ENCODE peak calls at places on chromosome 1, in seven cellular contexts. B is kidney tubule cell, C is esophagus muscularis mucosa, O is neural progenitor cell, W is Caki2, X is brain microvascular endothelial cell, J is lower leg skin. A is an unnamed sample.

GRCh38 chr1:182556279-182556678 is 32.8 kb downstream of the RNASEL start:
- DNase-seq in B (peak), C (no peak), O (no peak), W (no peak), X (no peak), J (no peak), A (no peak)

GRCh38 chr1:199859525-199859924 is 168.0 kb upstream of the NR5A2 start:
- DNase-seq in B (peak), C (no peak), O (no peak), W (no peak), X (peak), J (no peak), A (no peak)

GRCh38 chr1:170134126-170134525 is 11.6 kb upstream of the NTMT2 start:
- DNase-seq in B (no peak), C (no peak), O (no peak), W (no peak), X (no peak), J (no peak), A (no peak)

GRCh38 chr1:169745015-169745861 is 11.4 kb upstream of the SELE start:
- DNase-seq in B (no peak), C (no peak), O (no peak), W (no peak), X (peak), J (no peak), A (no peak)

GRCh38 chr1:230827081-230827681 is 41.1 kb downstream of the C1orf198 start:
- DNase-seq in B (peak), C (peak), O (no peak), W (peak), X (no peak), J (peak), A (no peak)

GRCh38 chr1:199399996-199400714 is 627.4 kb upstream of the NR5A2 start:
- DNase-seq in B (no peak), C (no peak), O (no peak), W (no peak), X (no peak), J (no peak), A (no peak)

GRCh38 chr1:7358346-7358745 is 412.8 kb upstream of the VAMP3 start:
- DNase-seq in B (no peak), C (no peak), O (no peak), W (no peak), X (no peak), J (no peak), A (no peak)

GRCh38 chr1:218304281-218305039 is 19.4 kb downstream of the RRP15 start:
- DNase-seq in B (peak), C (no peak), O (peak), W (no peak), X (peak), J (no peak), A (no peak)

GRCh38 chr1:219304227-219305226 is 130.8 kb downstream of the LYPLAL1 start:
- DNase-seq in B (peak), C (no peak), O (no peak), W (peak), X (peak), J (no peak), A (no peak)

GRCh38 chr1:243950166-243950565 is 100.1 kb upstream of the AKT3 start:
- DNase-seq in B (peak), C (peak), O (no peak), W (peak), X (peak), J (no peak), A (no peak)

GRCh38 chr1:117493906-117494305 is 111.9 kb upstream of the TENT5C start:
- DNase-seq in B (peak), C (no peak), O (no peak), W (no peak), X (no peak), J (no peak), A (no peak)

GRCh38 chr1:179087665-179088064 is 5.8 kb downstream of the TOR3A start:
- DNase-seq in B (no peak), C (no peak), O (peak), W (no peak), X (no peak), J (no peak), A (no peak)

GRCh38 chr1:54804471-54805132 is 3.5 kb upstream of the TTC22 start:
- DNase-seq in B (peak), C (no peak), O (no peak), W (no peak), X (no peak), J (no peak), A (no peak)

GRCh38 chr1:29835486-29836273 is 599.4 kb downstream of the PTPRU start:
- DNase-seq in B (no peak), C (peak), O (no peak), W (no peak), X (no peak), J (no peak), A (no peak)

GRCh38 chr1:31439276-31439675 is 26.3 kb downstream of the SERINC2 start:
- DNase-seq in B (no peak), C (no peak), O (no peak), W (no peak), X (no peak), J (no peak), A (no peak)

GRCh38 chr1:245698860-245699259 is 544.1 kb downstream of the KIF26B start:
- DNase-seq in B (no peak), C (no peak), O (no peak), W (no peak), X (no peak), J (no peak), A (no peak)

GRCh38 chr1:230768903-230769570 is 21.8 kb downstream of the CAPN9 start:
- DNase-seq in B (peak), C (no peak), O (no peak), W (no peak), X (peak), J (no peak), A (no peak)

GRCh38 chr1:163410073-163410522 is 88.3 kb downstream of the NUF2 start:
- DNase-seq in B (peak), C (no peak), O (peak), W (peak), X (peak), J (peak), A (peak)

GRCh38 chr1:43653893-43654292 is 3.9 kb downstream of the KDM4A start:
- DNase-seq in B (no peak), C (no peak), O (no peak), W (no peak), X (peak), J (no peak), A (no peak)

GRCh38 chr1:207814469-207814868 is 62.6 kb downstream of the CD46 start:
- DNase-seq in B (no peak), C (no peak), O (no peak), W (no peak), X (no peak), J (peak), A (no peak)

GRCh38 chr1:226064816-226065248 is 2.3 kb downstream of the H3-3A start:
- DNase-seq in B (peak), C (no peak), O (peak), W (peak), X (peak), J (peak), A (no peak)

GRCh38 chr1:211009944-211010343 is 124.0 kb downstream of the KCNH1 start:
- DNase-seq in B (no peak), C (no peak), O (no peak), W (no peak), X (no peak), J (no peak), A (no peak)

GRCh38 chr1:203589201-203589600 is 37.4 kb upstream of the ATP2B4 start:
- DNase-seq in B (no peak), C (no peak), O (peak), W (no peak), X (no peak), J (no peak), A (no peak)

GRCh38 chr1:41647202-41648135 is 163.0 kb upstream of the EDN2 start:
- DNase-seq in B (no peak), C (no peak), O (no peak), W (no peak), X (no peak), J (no peak), A (no peak)

GRCh38 chr1:159959451-159959850 is 5.4 kb upstream of the SLAMF9 start:
- DNase-seq in B (peak), C (no peak), O (no peak), W (no peak), X (no peak), J (peak), A (no peak)

GRCh38 chr1:170967042-170967910 is 31.9 kb downstream of the MROH9 start:
- DNase-seq in B (peak), C (no peak), O (peak), W (peak), X (peak), J (no peak), A (no peak)

GRCh38 chr1:231934797-231935196 is 308.2 kb downstream of the DISC1 start:
- DNase-seq in B (no peak), C (no peak), O (peak), W (no peak), X (no peak), J (no peak), A (no peak)

GRCh38 chr1:229238231-229238630 is 32.7 kb upstream of the RAB4A start:
- DNase-seq in B (no peak), C (no peak), O (no peak), W (no peak), X (no peak), J (no peak), A (no peak)

GRCh38 chr1:176656257-176656995 is 193.5 kb downstream of the PAPPA2 start:
- DNase-seq in B (peak), C (no peak), O (peak), W (no peak), X (peak), J (peak), A (no peak)

GRCh38 chr1:17369466-17369865 is 2.5 kb upstream of the PADI6 start:
- DNase-seq in B (peak), C (no peak), O (no peak), W (no peak), X (peak), J (no peak), A (no peak)

GRCh38 chr1:223423641-223424233 is 30.5 kb downstream of the CCDC185 start:
- DNase-seq in B (peak), C (no peak), O (no peak), W (no peak), X (no peak), J (no peak), A (no peak)

GRCh38 chr1:245677446-245678240 is 522.9 kb downstream of the KIF26B start:
- DNase-seq in B (peak), C (no peak), O (no peak), W (no peak), X (no peak), J (no peak), A (no peak)

GRCh38 chr1:85303440-85304162 is 27.2 kb upstream of the BCL10 start:
- DNase-seq in B (no peak), C (no peak), O (no peak), W (no peak), X (no peak), J (no peak), A (no peak)

GRCh38 chr1:207959141-207959825 is 48.4 kb upstream of the CD34 start:
- DNase-seq in B (peak), C (no peak), O (peak), W (no peak), X (peak), J (peak), A (peak)

GRCh38 chr1:245197911-245198379 is 43.2 kb downstream of the KIF26B start:
- DNase-seq in B (peak), C (no peak), O (no peak), W (no peak), X (peak), J (no peak), A (no peak)

GRCh38 chr1:2583871-2584341 is 2.7 kb upstream of the PRXL2B start:
- DNase-seq in B (peak), C (no peak), O (peak), W (peak), X (no peak), J (no peak), A (no peak)

GRCh38 chr1:162639718-162640117 is 7.5 kb downstream of the DDR2 start:
- DNase-seq in B (no peak), C (no peak), O (no peak), W (no peak), X (no peak), J (no peak), A (no peak)

A was measured in omental fat pad.